ENCODE peak calls at places on chromosomes 13 and 19, in five cellular contexts. R, X, H, A and L are unnamed samples.

GRCh38 chr19:2363419-2363818 is 3.4 kb downstream of the TMPRSS9 start:
- DNase-seq in A (no peak), R (no peak), X (no peak), H (no peak), L (no peak)

GRCh38 chr19:15836595-15837398 is 21.3 kb upstream of the OR10H1 start:
- DNase-seq in A (peak; percentile 97), R (peak; percentile 99), H (peak; percentile 99), X (peak; percentile 99), L (peak; percentile 95)

GRCh38 chr19:47157455-47158321 is 27.1 kb downstream of the SAE1 start:
- DNase-seq in A (no peak), R (peak; percentile 59), H (peak; percentile 82), X (peak; percentile 74), L (peak; percentile 59)

GRCh38 chr19:10961073-10961762 is 388 bp downstream of the SMARCA4 start:
- DNase-seq in A (peak; percentile 36), H (peak; percentile 55), X (no peak), R (no peak), L (peak; percentile 62)

GRCh38 chr19:18435848-18436631 is 1.9 kb downstream of the ISYNA1 start:
- DNase-seq in R (no peak), H (peak; percentile 52), X (no peak), A (no peak), L (no peak)

GRCh38 chr19:15432018-15432494 is 13.3 kb upstream of the AKAP8L start:
- DNase-seq in R (no peak), X (peak; percentile 42), H (no peak), A (no peak), L (no peak)

GRCh38 chr19:31256601-31256990 is 92.6 kb downstream of the TSHZ3 start:
- DNase-seq in A (no peak), X (no peak), H (no peak), R (no peak), L (no peak)

GRCh38 chr19:48997972-48998371 is 4.3 kb downstream of the RUVBL2 start:
- DNase-seq in X (peak; percentile 55), A (no peak), H (peak; percentile 71), R (no peak), L (peak; percentile 57)

GRCh38 chr13:43422061-43422460 is 364.7 kb downstream of the ENOX1 start:
- DNase-seq in H (no peak), X (no peak), A (no peak), R (no peak), L (no peak)

GRCh38 chr19:1789282-1790020 is 22.6 kb downstream of the ATP8B3 start:
- DNase-seq in H (no peak), X (no peak), R (no peak), A (no peak), L (no peak)

GRCh38 chr19:1177322-1178114 is 3.5 kb upstream of the SBNO2 start:
- DNase-seq in R (no peak), H (no peak), X (no peak), A (no peak), L (no peak)

GRCh38 chr19:4229179-4229931 is at the start of gene EBI3:
- DNase-seq in A (no peak), R (no peak), H (no peak), X (no peak), L (no peak)

GRCh38 chr19:8257052-8257443 is 47.9 kb downstream of the CERS4 start:
- DNase-seq in X (peak; percentile 32), A (no peak), H (no peak), R (no peak), L (no peak)
- H3K4me3 ChIP-seq in X (no peak overlapping the region), A (no peak overlapping the region), H (no peak overlapping the region), R (no peak overlapping the region), L (no peak overlapping the region)

GRCh38 chr13:73451120-73452029 is 392.6 kb downstream of the KLF5 start:
- DNase-seq in A (no peak), R (no peak), X (no peak), H (peak; percentile 57), L (peak; percentile 67)
- H3K4me3 ChIP-seq in A (no peak overlapping the region), R (no peak overlapping the region), X (no peak overlapping the region), H (no peak overlapping the region), L (no peak overlapping the region)

DNA sequence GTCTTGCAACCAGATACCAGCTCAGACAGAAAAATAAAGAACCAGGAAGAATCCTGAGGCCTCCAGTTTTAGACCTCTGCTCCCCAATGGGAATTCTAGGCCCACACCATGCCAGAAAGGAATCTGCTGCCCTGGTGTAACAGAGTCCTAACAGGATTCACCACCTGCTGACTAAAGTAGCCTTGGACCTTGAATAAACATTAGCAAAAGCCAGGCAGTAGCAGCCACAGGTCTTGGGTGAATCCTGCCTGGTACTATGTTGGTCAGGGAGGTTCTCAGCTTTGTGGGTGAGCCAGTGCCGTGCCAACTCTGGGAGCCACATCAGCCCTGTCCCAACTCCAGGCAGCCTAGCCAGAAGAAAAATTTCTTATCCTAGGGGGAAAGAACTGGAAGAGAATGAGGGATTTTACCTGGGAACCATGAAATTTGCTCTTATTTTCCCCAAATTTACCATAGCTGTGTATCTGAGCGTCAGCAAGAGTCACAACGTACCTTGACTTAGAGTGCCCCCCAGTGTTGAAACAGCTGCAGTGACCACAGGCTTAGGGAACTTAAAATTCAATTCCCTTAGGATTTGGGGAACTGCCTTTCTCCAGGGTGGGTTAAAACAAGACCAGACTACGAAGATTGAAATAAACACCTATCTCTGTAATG is 1895.6 kb upstream of the PRR20A start:
- DNase-seq in X (no peak), H (no peak), R (no peak), A (no peak), L (no peak)
- H3K4me3 ChIP-seq in X (no peak overlapping the region), H (no peak overlapping the region), R (no peak overlapping the region), A (no peak overlapping the region), L (no peak overlapping the region)

DNA sequence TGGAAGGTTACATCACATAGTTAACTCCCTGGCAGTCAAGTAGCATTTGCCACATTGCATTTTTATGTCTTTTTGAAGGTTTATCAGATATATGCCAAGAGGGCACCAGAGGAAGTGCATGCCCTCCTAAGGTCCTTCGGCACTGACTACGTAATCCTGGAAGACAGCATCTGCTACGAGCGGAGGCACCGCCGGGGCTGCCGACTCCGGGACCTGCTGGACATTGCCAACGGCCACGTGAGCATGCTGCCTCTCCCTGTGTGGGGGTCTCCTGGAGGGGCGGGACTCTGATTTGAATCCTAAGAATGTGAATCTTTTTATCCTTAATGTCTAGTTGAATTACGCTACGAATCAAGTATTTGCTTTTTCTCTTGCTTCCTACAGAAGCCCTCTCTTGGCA is 74.8 kb downstream of the DPY19L3 start:
- DNase-seq in H (no peak), A (no peak), X (no peak), R (no peak), L (no peak)
- H3K4me3 ChIP-seq in H (no peak overlapping the region), A (no peak overlapping the region), X (no peak overlapping the region), R (no peak overlapping the region), L (no peak overlapping the region)

GRCh38 chr19:39319098-39319891 is 1.4 kb downstream of the LRFN1 start:
- DNase-seq in R (no peak), X (no peak), H (no peak), A (no peak), L (no peak)
- H3K4me3 ChIP-seq in R (no peak overlapping the region), X (no peak overlapping the region), H (no peak overlapping the region), A (peak overlapping the region; percentile 64), L (no peak overlapping the region)

GRCh38 chr13:24033527-24034302 is 126.8 kb upstream of the SPATA13 start:
- DNase-seq in X (no peak), H (no peak), A (no peak), R (no peak), L (no peak)

GRCh38 chr13:24035411-24035810 is 125.1 kb upstream of the SPATA13 start:
- DNase-seq in H (no peak), X (no peak), A (no peak), R (no peak), L (no peak)

GRCh38 chr13:24038405-24038804 is 122.1 kb upstream of the SPATA13 start:
- DNase-seq in X (no peak), H (peak; percentile 55), R (no peak), A (no peak), L (no peak)

GRCh38 chr13:24038846-24039330 is 121.6 kb upstream of the SPATA13 start:
- DNase-seq in R (no peak), H (no peak), A (peak; percentile 80), X (no peak), L (no peak)

DNA sequence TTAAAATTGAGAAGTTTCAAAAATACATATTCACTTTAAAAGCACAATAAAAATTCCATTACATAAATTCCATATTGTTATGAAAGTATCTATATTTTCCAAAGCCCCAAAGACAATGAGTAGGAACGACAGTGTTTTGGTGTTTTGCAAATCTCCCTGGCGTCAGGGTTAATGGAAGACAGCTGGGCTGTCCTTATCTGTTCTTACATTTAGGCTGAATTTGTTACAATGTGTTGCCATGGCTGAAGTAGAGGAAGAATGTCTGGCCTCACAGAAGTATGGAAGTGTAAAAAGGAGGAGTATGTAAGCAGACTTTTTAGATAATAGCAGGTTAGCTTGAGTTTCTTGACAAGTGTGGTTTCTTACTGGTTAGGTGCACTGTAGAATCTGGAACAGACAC is 124.4 kb upstream of the SPATA13 start:
- DNase-seq in X (no peak), R (no peak), H (no peak), A (no peak), L (no peak)
- H3K4me3 ChIP-seq in X (no peak overlapping the region), R (no peak overlapping the region), H (no peak overlapping the region), A (no peak overlapping the region), L (no peak overlapping the region)

DNA sequence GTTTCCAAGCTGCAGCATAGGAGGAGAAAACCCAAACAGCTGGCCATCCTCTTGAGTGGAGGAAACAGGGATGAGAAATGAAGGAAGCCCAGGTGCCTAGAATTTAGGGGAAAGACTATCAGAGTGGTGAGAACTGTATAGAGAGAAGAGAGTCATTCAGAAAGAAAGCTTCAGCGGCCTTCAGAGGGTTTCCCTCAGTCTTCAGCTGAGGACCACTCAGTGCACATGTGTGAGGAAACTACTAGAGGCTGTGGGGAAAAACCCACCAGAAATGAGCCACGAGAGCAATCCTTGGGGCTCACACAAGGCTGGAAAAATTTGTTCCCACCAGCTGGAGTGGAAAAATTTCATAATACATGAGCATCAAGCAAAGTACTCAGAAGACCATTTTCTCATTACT is 35.2 kb upstream of the CPB2 start:
- DNase-seq in X (no peak), A (no peak), R (no peak), H (no peak), L (no peak)
- H3K4me3 ChIP-seq in X (no peak overlapping the region), A (no peak overlapping the region), R (no peak overlapping the region), H (no peak overlapping the region), L (no peak overlapping the region)